ENCODE peak calls at places on chromosomes 5 and 9, in nine cellular contexts. C is A549, F is HL-60, A is HepG2, V is Panc1, H is HCT116, N is GM23338, B is K562, E is SK-N-SH. G is an unnamed sample.

GRCh38 chr9:89476546-89476945 is 21.4 kb downstream of the SEMA4D start:
- DNase-seq in H (no peak), E (no peak), F (no peak), A (no peak), N (no peak), V (no peak), B (no peak), C (no peak), G (no peak)

GRCh38 chr5:16593013-16593412 is 23.8 kb downstream of the RETREG1 start:
- DNase-seq in F (no peak), E (no peak), H (no peak), N (no peak), C (no peak), A (no peak), B (no peak), V (no peak), G (no peak)

GRCh38 chr5:175752826-175753535 is 95.1 kb downstream of the HRH2 start:
- DNase-seq in V (no peak), A (no peak), H (no peak), B (no peak), C (no peak), F (no peak), E (no peak), N (no peak), G (no peak)

GRCh38 chr5:165360366-165361142 is 1855.1 kb downstream of the MAT2B start:
- DNase-seq in H (no peak), N (no peak), A (no peak), V (no peak), F (no peak), C (no peak), B (no peak), E (no peak), G (no peak)

GRCh38 chr5:159422371-159422770 is 92.1 kb upstream of the IL12B start:
- DNase-seq in B (no peak), A (no peak), V (no peak), C (no peak), E (no peak), F (no peak), H (no peak), N (no peak), G (no peak)

GRCh38 chr9:134025606-134026541 is 593 bp downstream of the BRD3OS start:
- DNase-seq in A (peak), F (peak), E (peak), V (no peak), B (peak), C (peak), N (peak), H (no peak), G (no peak)

GRCh38 chr9:71725590-71726338 is 42.5 kb downstream of the CEMIP2 start:
- DNase-seq in N (no peak), F (no peak), C (peak), V (peak), B (peak), A (peak), H (peak), E (no peak), G (no peak)

GRCh38 chr5:127550652-127551409 is 33.4 kb downstream of the PRRC1 start:
- DNase-seq in N (no peak), E (no peak), B (no peak), A (no peak), F (no peak), V (no peak), H (no peak), C (no peak), G (no peak)

GRCh38 chr5:132426525-132427138 is 57.1 kb downstream of the SLC22A5 start:
- DNase-seq in E (peak), A (peak), C (peak), H (no peak), N (peak), F (peak), V (no peak), B (peak), G (no peak)

GRCh38 chr5:136246632-136247031 is 53.7 kb upstream of the SMIM32 start:
- DNase-seq in H (no peak), F (no peak), N (no peak), E (no peak), C (no peak), B (no peak), A (no peak), V (no peak), G (no peak)

GRCh38 chr5:136246122-136246521 is 53.2 kb upstream of the SMIM32 start:
- DNase-seq in C (no peak), A (no peak), B (no peak), E (no peak), H (no peak), V (no peak), N (no peak), F (no peak), G (no peak)

GRCh38 chr5:136251502-136251901 is 58.5 kb upstream of the SMIM32 start:
- DNase-seq in H (no peak), N (no peak), B (no peak), E (no peak), C (no peak), F (no peak), A (no peak), V (no peak), G (no peak)

DNA sequence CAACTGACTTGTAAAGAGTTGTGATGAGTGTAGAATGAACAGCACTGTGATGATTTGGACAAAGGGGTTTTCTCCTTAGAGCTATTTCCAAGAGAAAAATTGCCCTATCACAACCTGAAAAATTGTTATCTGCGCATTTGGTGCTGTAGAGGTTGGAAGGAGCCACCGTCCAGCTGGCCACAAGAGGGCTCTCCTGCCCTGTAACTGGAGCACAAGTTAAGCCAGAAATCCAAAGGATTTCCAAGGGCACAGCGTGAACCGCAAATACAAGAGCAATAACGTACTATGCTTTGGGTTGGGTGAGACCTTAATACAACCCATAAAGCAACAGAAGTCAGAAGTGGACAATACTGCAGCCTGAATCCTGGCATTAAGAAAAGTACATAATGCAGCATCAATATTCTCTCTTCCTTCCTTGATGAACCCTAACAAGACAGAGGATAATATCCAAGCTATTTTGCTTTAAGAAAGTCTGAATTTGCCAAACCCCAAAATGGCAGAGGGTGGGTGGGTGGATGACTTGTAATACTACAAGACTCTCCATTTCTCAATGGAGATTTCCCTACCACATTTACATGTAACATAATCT is 56.8 kb upstream of the SMIM32 start:
- DNase-seq in H (peak), E (peak), B (peak), N (peak), C (peak), F (peak), V (peak), A (peak), G (no peak)
- TF ChIP-seq REST in H (no peak), E (no peak), B (no peak), N (no peak), C (no peak), F (no peak), V (peak), A (no peak), G (no peak)

DNA sequence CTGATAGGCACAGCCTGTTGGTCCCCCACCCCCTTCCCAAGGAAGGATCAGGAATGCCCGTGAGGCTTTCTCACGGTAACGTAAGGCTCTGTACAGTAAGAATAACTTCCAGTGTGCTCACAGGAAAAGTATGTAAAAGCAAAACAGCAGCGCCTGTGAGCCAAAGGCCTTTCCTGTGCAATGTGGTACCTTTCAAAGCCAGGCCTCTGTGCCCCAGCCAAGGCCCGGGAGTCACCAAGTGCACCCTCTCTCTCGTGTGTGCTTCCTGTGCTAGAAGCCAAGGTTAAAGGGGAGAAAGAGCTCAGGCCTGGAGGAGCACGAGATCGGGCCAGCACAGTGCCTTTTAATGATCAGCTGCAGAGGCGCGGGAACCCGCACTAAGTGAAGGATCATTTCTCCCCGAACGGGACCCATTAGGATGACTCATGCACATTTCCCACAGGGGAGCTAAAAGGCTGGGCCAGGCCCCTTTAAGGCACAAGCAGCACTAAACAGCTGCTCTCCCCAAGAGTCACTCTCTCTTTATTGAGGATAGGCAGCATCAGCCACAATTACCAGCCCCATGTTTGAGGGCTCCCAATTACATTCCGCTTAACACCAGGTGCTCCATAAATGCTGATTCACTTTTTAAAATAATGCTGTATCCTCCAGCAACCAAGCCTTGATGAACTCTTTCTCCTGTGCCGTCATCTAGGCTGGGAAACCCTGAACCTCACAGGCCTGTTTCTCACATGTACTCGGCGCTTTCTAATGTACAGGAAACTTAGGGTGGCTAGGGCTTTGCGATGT is 42.8 kb downstream of the SHB start:
- DNase-seq in N (peak), A (peak), V (peak), F (no peak), E (peak), H (no peak), B (peak), C (peak), G (no peak)
- H3K4me3 ChIP-seq in N (no peak), A (no peak), V (no peak), F (no peak), E (no peak), H (peak), B (no peak), C (no peak), G (no peak)

GRCh38 chr9:78307360-78307759 is 10.4 kb downstream of the PSAT1 start:
- DNase-seq in B (no peak), E (peak), A (no peak), V (no peak), F (no peak), N (no peak), C (no peak), H (no peak), G (no peak)
- TF ChIP-seq REST in B (no peak), E (no peak), A (no peak), V (no peak), F (no peak), N (no peak), C (no peak), H (no peak), G (no peak)

GRCh38 chr9:137745541-137745991 is 126.8 kb downstream of the EHMT1 start:
- DNase-seq in E (no peak), N (no peak), V (no peak), B (peak), F (peak), A (peak), C (peak), H (peak), G (peak)
- H3K4me3 ChIP-seq in E (no peak), N (no peak), V (no peak), B (no peak), F (no peak), A (no peak), C (no peak), H (no peak), G (peak)

GRCh38 chr9:127567898-127568617 is 44.0 kb upstream of the STXBP1 start:
- DNase-seq in H (no peak), A (no peak), N (peak), E (peak), C (no peak), V (no peak), F (no peak), B (peak), G (no peak)

GRCh38 chr9:127570533-127571111 is 41.5 kb upstream of the STXBP1 start:
- DNase-seq in N (no peak), F (no peak), E (peak), A (no peak), B (no peak), V (no peak), C (no peak), H (no peak), G (no peak)

GRCh38 chr9:127568618-127568970 is 43.5 kb upstream of the STXBP1 start:
- DNase-seq in V (no peak), N (no peak), E (no peak), B (no peak), F (no peak), C (no peak), H (no peak), A (no peak), G (no peak)

GRCh38 chr9:127568971-127569818 is 42.9 kb upstream of the STXBP1 start:
- DNase-seq in H (no peak), E (peak), A (peak), N (peak), C (peak), B (peak), V (no peak), F (peak), G (no peak)

GRCh38 chr9:127569819-127570401 is 42.2 kb upstream of the STXBP1 start:
- DNase-seq in F (no peak), B (no peak), E (no peak), A (no peak), C (peak), H (no peak), N (no peak), V (no peak), G (no peak)
- TF ChIP-seq REST in F (no peak), B (no peak), E (no peak), A (no peak), C (no peak), H (no peak), N (no peak), V (no peak), G (no peak)

GRCh38 chr9:13076616-13077015 is 202.9 kb downstream of the MPDZ start:
- DNase-seq in F (no peak), B (no peak), H (no peak), V (no peak), E (no peak), N (no peak), A (no peak), C (no peak), G (no peak)

GRCh38 chr9:13071921-13072320 is 207.6 kb downstream of the MPDZ start:
- DNase-seq in N (no peak), B (no peak), F (no peak), V (no peak), H (no peak), E (no peak), A (no peak), C (no peak), G (no peak)

DNA sequence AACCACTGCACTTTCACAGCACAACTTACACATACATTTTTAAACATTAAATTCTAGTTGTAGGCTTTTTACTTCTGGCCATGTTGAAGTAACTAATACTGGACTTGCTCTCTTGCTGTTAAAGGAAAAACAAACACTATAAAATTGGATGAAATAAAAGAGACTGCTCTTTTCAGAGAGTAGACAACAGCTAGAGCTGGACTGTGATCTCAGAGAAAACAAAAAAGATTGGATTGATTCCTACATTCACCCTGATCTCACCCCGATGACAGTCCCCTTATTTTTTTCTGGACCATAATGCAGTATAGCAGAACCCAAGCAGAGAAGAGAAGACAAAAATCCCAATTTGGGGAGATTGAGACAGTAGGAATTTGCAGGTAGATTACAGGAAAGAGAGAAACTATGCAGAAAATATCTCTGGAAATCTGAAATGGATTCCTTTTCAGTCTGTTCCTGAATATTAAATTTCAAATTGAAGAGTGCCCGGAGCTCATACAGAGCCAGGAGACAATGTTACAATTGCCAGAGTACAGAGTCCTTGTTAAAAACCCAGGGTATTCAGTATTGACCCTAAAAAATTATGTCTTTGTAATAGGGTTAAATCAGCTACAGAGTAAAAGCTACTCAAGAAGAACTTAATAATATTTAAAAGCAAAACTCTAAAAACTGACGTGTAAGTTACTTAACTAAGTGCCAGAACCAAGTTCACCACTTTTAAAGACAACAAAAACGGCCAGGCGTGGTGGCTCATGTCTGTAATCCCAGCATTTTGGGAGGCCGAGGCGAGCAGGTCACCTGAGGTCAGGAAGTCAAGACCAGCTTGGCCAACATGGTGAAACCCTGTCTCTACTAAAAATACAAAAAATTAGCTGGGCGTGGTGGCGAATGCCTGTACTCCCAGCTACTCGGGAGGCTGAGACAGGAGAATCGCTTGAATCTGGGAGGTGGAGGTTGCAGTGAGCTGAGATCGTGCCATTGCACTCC is 208.6 kb downstream of the MPDZ start:
- DNase-seq in A (no peak), C (no peak), E (no peak), H (no peak), N (no peak), B (no peak), V (no peak), F (no peak), G (no peak)
- H3K4me3 ChIP-seq in A (no peak), C (no peak), E (no peak), H (no peak), N (no peak), B (no peak), V (no peak), F (no peak), G (no peak)